ENCODE peak calls at places on chromosomes 3 and 15, in four cellular contexts. A, Z, T and D are unnamed samples.

GRCh38 chr3:27253831-27254230 is 115.4 kb downstream of the NEK10 start:
- DNase-seq in A (peak), Z (peak), T (no peak), D (no peak)

GRCh38 chr3:72487946-72488735 is 360.1 kb downstream of the SHQ1 start:
- DNase-seq in A (peak), Z (no peak), T (peak), D (no peak)

GRCh38 chr3:10193692-10194327 is 29.1 kb downstream of the IRAK2 start:
- DNase-seq in A (no peak), Z (no peak), T (no peak), D (no peak)

GRCh38 chr15:48090666-48091065 is 30.1 kb upstream of the SLC24A5 start:
- DNase-seq in A (no peak), Z (peak), T (no peak), D (no peak)

GRCh38 chr3:128709506-128710210 is 16.3 kb upstream of the RAB7A start:
- DNase-seq in A (no peak), Z (no peak), T (no peak), D (no peak)

GRCh38 chr15:52318729-52319500 is 23.3 kb upstream of the MYO5C start:
- DNase-seq in A (no peak), Z (no peak), T (no peak), D (no peak)

GRCh38 chr3:148866261-148866660 is 1.2 kb downstream of the CPA3 start:
- DNase-seq in A (peak), Z (no peak), T (peak), D (no peak)

GRCh38 chr15:73564255-73564654 is 68.9 kb downstream of the NPTN start:
- DNase-seq in A (peak), Z (peak), T (no peak), D (no peak)

GRCh38 chr3:29605845-29606244 is 325.0 kb downstream of the RBMS3 start:
- DNase-seq in A (peak), Z (no peak), T (no peak), D (no peak)

GRCh38 chr3:31968391-31968926 is 12.6 kb downstream of the OSBPL10 start:
- DNase-seq in A (peak), Z (no peak), T (peak), D (no peak)

GRCh38 chr3:13022348-13023250 is 50.6 kb downstream of the IQSEC1 start:
- DNase-seq in A (peak), Z (peak), T (peak), D (no peak)

GRCh38 chr3:195213639-195214315 is 57.2 kb downstream of the XXYLT1 start:
- DNase-seq in A (no peak), Z (no peak), T (no peak), D (no peak)

GRCh38 chr3:135869439-135870105 is 96.0 kb upstream of the PPP2R3A start:
- DNase-seq in A (peak), Z (no peak), T (peak), D (no peak)

GRCh38 chr3:16286161-16286560 is 21.1 kb downstream of the OXNAD1 start:
- DNase-seq in A (no peak), Z (no peak), T (no peak), D (peak)

GRCh38 chr15:96347181-96348111 is 16.9 kb downstream of the NR2F2 start:
- DNase-seq in A (no peak), Z (peak), T (no peak), D (no peak)

GRCh38 chr15:52193321-52193720 is 2.1 kb upstream of the GNB5 start:
- DNase-seq in A (peak), Z (no peak), T (no peak), D (no peak)

GRCh38 chr3:60932669-60933068 is 318.6 kb downstream of the FHIT start:
- DNase-seq in A (peak), Z (no peak), T (no peak), D (no peak)

GRCh38 chr3:129558772-129559564 is 16.0 kb downstream of the H1-8 start:
- DNase-seq in A (peak), Z (peak), T (no peak), D (no peak)

GRCh38 chr3:125072749-125073404 is 17.1 kb upstream of the HEG1 start:
- DNase-seq in A (no peak), Z (peak), T (no peak), D (no peak)

GRCh38 chr15:70461017-70461416 is 302.3 kb downstream of the UACA start:
- DNase-seq in A (no peak), Z (no peak), T (no peak), D (no peak)

GRCh38 chr3:126397610-126398422 is 3.1 kb downstream of the CFAP100 start:
- DNase-seq in A (no peak), Z (no peak), T (no peak), D (no peak)